ENCODE peak calls at places on chromosomes 12 and 14, in five cellular contexts. Q, K, V, R and P are unnamed samples. For H3K9me3, the result is how much of the 10 kb centered on the place peaks cover.

GRCh38 chr14:94689218-94689984 is 77.2 kb downstream of the SERPINA3 start:
- DNase-seq in R (no peak), V (peak), K (peak), Q (no peak), P (peak)

GRCh38 chr14:58572092-58572853 is 65.5 kb upstream of the DACT1 start:
- DNase-seq in V (peak), Q (no peak), R (no peak), K (peak), P (peak)

GRCh38 chr14:74400328-74400727 is 25.7 kb downstream of the SYNDIG1L start:
- DNase-seq in Q (no peak), V (peak), K (peak), R (no peak), P (no peak)

GRCh38 chr14:70905316-70905715 is 1.9 kb upstream of the PCNX1 start:
- DNase-seq in V (no peak), R (no peak), K (peak), Q (no peak), P (no peak)

GRCh38 chr12:6434205-6435180 is 10.3 kb upstream of the CD27 start:
- DNase-seq in V (no peak), Q (no peak), K (no peak), R (no peak), P (no peak)

GRCh38 chr14:58873228-58873953 is 235.6 kb downstream of the DACT1 start:
- DNase-seq in R (no peak), K (no peak), Q (no peak), V (no peak), P (no peak)

GRCh38 chr12:85874064-85874463 is at the start of gene NTS:
- DNase-seq in K (peak), V (peak), R (no peak), Q (no peak), P (no peak)

GRCh38 chr12:61902403-61902802 is 357.8 kb upstream of the USP15 start:
- DNase-seq in K (no peak), R (no peak), Q (no peak), V (no peak), P (no peak)

GRCh38 chr12:123105427-123105826 is 45.5 kb downstream of the PITPNM2 start:
- DNase-seq in R (no peak), K (no peak), Q (no peak), V (peak), P (no peak)

GRCh38 chr12:46089414-46090162 is 99.2 kb upstream of the SCAF11 start:
- DNase-seq in R (no peak), Q (no peak), V (no peak), K (no peak), P (no peak)

GRCh38 chr12:12445882-12446181 is 89.0 kb downstream of the BORCS5 start:
- DNase-seq in Q (no peak), V (no peak), K (no peak), R (no peak), P (no peak)

GRCh38 chr12:106132175-106133135 is 6.3 kb downstream of the NUAK1 start:
- DNase-seq in Q (no peak), K (no peak), R (no peak), V (no peak), P (no peak)

GRCh38 chr14:58479975-58480374 is 52.5 kb downstream of the KIAA0586 start:
- DNase-seq in V (no peak), Q (no peak), R (no peak), K (no peak), P (no peak)

GRCh38 chr12:116697305-116698130 is 40.4 kb downstream of the SPRING1 start:
- DNase-seq in R (no peak), V (peak), Q (no peak), K (peak), P (no peak)

GRCh38 chr12:12505544-12506501 is 56.8 kb downstream of the DUSP16 start:
- DNase-seq in R (no peak), Q (no peak), V (no peak), K (peak), P (no peak)

GRCh38 chr12:55073043-55074022 is 52.9 kb upstream of the OR9K2 start:
- DNase-seq in V (peak), K (peak), Q (no peak), R (peak), P (peak)

GRCh38 chr12:25855716-25856115 is 102.8 kb upstream of the RASSF8 start:
- DNase-seq in Q (no peak), V (no peak), R (no peak), K (peak), P (no peak)

GRCh38 chr12:15532364-15532977 is 210.2 kb downstream of the PTPRO start:
- DNase-seq in Q (no peak), V (peak), R (no peak), K (peak), P (peak)

GRCh38 chr14:105480807-105481801 is 5.6 kb upstream of the CRIP1 start:
- DNase-seq in Q (no peak), R (no peak), K (peak), V (peak), P (peak)

GRCh38 chr14:96502621-96503251 is 554 bp downstream of the PAPOLA start:
- DNase-seq in R (no peak), K (peak), Q (no peak), V (peak), P (no peak)

GRCh38 chr14:68771631-68772030 is 21.2 kb downstream of the ZFP36L1 start:
- DNase-seq in R (no peak), V (no peak), Q (no peak), K (no peak), P (no peak)

GRCh38 chr12:20631711-20632110 is 63.4 kb upstream of the SLCO1C1 start:
- DNase-seq in V (no peak), K (peak), R (no peak), Q (no peak), P (no peak)

GRCh38 chr14:42368234-42368633 is 761.6 kb downstream of the LRFN5 start:
- DNase-seq in Q (no peak), R (no peak), K (no peak), V (no peak), P (no peak)

GRCh38 chr14:103279129-103280025 is 54.7 kb upstream of the EIF5 start:
- DNase-seq in V (peak), Q (peak), R (no peak), K (no peak), P (no peak)

GRCh38 chr14:22403286-22403685 is 185.7 kb downstream of the DAD1 start:
- DNase-seq in V (no peak), R (no peak), Q (no peak), K (no peak), P (no peak)

GRCh38 chr14:44027397-44027796 is 479.7 kb downstream of the FSCB start:
- DNase-seq in V (no peak), K (no peak), Q (no peak), R (no peak), P (no peak)

GRCh38 chr12:100381379-100381778 is 24.5 kb downstream of the SLC17A8 start:
- DNase-seq in R (no peak), K (no peak), V (no peak), Q (no peak), P (no peak)

GRCh38 chr14:24251880-24252288 is 9.5 kb upstream of the TINF2 start:
- DNase-seq in R (no peak), K (peak), Q (no peak), V (no peak), P (no peak)

GRCh38 chr14:102993523-102993922 is 63.8 kb downstream of the CDC42BPB start:
- DNase-seq in K (peak), R (no peak), V (no peak), Q (no peak), P (no peak)

GRCh38 chr14:91732859-91733477 is 1.1 kb upstream of the CATSPERB start:
- DNase-seq in R (no peak), V (no peak), Q (no peak), K (no peak), P (no peak)

DNA sequence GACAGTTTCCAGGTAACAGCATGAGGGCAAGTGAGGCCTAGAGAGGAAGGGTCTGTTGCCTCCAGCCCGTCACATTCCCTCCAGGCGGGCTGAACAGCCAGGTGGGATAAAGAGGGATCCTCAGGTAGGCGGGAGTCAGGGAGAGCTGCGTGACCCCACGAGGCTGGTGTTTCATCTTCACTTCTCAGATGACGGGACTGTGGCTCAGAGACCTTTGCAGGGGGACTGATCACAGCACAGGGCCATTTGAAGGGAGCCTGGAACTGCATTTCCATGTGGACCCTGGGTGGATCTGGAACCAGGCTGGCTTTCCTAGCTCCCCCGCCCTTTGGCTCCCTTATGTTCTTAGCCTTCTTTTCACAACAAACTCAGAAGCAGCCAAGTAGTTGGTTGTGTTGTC is 37.4 kb downstream of the SH2B3 start:
- DNase-seq in V (no peak), K (no peak), Q (no peak), R (no peak), P (no peak)
- H3K27ac ChIP-seq in V (no peak), K (no peak), Q (no peak), R (no peak), P (peak)

DNA sequence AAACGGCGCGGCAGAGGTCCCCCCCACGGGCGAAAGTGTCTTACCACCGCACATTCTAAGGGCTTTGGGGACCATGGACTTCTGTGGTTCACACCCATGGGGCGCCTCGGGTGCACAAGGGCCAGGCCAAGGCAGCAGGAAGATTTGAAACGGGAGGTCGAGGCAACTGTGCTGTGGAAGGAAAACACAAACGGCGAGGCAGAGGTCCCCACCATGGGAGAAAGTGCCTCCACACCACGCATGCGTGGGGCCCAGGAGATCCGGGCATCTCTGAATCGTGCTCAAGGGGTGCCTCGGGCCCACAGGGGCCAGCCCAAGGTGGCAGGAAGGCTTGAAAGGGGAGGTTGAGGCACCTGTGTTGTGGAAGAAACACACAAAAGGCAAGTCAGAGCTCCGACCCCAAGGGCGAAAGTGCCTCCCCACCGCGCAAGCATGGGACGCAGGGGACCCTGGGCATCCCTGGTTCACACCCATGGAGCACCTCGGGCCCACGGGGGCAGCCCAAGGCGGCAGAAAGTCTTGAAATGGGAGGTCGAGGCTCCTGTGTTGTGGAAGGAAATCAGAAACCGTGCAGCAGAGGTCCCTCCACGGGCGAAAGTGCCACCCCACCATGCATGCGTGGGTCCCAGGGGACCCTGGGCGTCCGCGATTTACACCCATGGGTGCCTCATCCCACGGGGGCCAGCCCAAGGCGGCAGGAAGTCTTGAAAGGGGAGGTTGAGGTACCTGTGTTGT is 371.0 kb downstream of the ALG10 start:
- DNase-seq in R (no peak), V (no peak), Q (peak), K (no peak), P (peak)
- H3K9me3 ChIP-seq in R (under half), V (under half), Q (under half), K (under half), P (under half)

GRCh38 chr12:40668095-40668494 is 24.1 kb upstream of the CNTN1 start:
- DNase-seq in K (no peak), R (no peak), Q (no peak), V (no peak), P (no peak)
- TF ChIP-seq CTCF in K (no peak), R (no peak), Q (no peak), V (peak), P (no peak)

DNA sequence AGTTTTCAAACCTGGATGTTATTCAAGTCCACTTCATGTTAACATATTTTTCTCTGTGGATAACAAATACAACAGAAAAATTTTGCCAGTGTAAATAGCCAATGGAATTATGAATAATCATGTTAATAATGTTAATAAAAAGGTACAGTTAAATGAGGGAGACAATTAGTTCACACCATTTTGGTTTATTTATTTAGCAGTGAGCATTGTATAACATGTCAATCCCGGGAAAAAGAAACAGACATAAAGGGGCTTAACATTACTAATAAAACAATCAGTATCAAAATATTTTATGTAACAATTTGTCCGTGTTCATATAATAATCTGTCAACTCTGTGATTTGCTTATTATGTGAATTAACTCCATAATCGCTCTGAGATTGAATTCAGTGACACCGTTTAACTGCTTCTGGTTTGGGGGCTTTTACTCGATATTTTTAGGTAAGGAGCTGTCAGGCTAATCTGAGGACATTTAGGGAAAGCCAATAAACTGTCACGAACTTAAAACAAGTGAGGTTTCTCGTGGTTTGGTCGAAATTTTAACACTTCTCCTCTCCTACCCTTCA is 95.9 kb upstream of the HMGA2 start:
- DNase-seq in V (no peak), Q (no peak), R (no peak), K (no peak), P (no peak)
- H3K27ac ChIP-seq in V (no peak), Q (no peak), R (no peak), K (no peak), P (no peak)

GRCh38 chr14:37617864-37618365 is 22.5 kb downstream of the TTC6 start:
- DNase-seq in K (no peak), R (no peak), Q (no peak), V (no peak), P (no peak)
- H3K9me3 ChIP-seq in K (under half), R (under half), Q (under half), V (under half), P (under half)

GRCh38 chr12:50842637-50843493 is at the start of gene TMPRSS12:
- DNase-seq in Q (no peak), V (peak), K (peak), R (no peak), P (no peak)

GRCh38 chr12:50841654-50842531 is 833 bp upstream of the TMPRSS12 start:
- DNase-seq in V (no peak), R (no peak), Q (no peak), K (no peak), P (no peak)

GRCh38 chr12:50839032-50839431 is 3.7 kb upstream of the TMPRSS12 start:
- DNase-seq in V (no peak), Q (no peak), R (no peak), K (no peak), P (no peak)

GRCh38 chr12:50845021-50845647 is 2.4 kb downstream of the TMPRSS12 start:
- DNase-seq in R (no peak), V (no peak), Q (no peak), K (no peak), P (no peak)

GRCh38 chr12:50840809-50841487 is 1.8 kb upstream of the TMPRSS12 start:
- DNase-seq in V (no peak), R (no peak), Q (no peak), K (no peak), P (no peak)
- TF ChIP-seq CTCF in V (no peak), R (no peak), Q (no peak), K (no peak), P (no peak)